ENCODE peak calls at places on chromosomes 2 and 18, in ten cellular contexts. R, I, V, Z, K, E, P, N, H and J are unnamed samples. For H3K27me3, the result is how much of the 10 kb centered on the place peaks cover.

GRCh38 chr2:1766400-1766799 is 22.1 kb upstream of the PXDN start:
- DNase-seq in R (no peak), I (no peak), V (peak), Z (no peak), K (no peak), E (peak), P (no peak), N (no peak), H (peak), J (no peak)

GRCh38 chr2:162710282-162710891 is 128.2 kb downstream of the KCNH7 start:
- DNase-seq in R (no peak), I (no peak), V (peak), Z (no peak), K (no peak), E (no peak), P (no peak), N (no peak), H (no peak), J (no peak)

GRCh38 chr2:183665976-183666375 is 541.7 kb downstream of the NUP35 start:
- DNase-seq in R (no peak), I (no peak), V (no peak), Z (no peak), K (no peak), E (no peak), P (no peak), N (no peak), H (no peak), J (no peak)

GRCh38 chr2:20339012-20339411 is 11.6 kb downstream of the PUM2 start:
- DNase-seq in R (no peak), I (no peak), V (no peak), Z (no peak), K (no peak), E (no peak), P (no peak), N (no peak), H (no peak), J (no peak)

GRCh38 chr18:58785171-58785805 is 79.4 kb upstream of the ZNF532 start:
- DNase-seq in R (peak), I (no peak), V (peak), Z (no peak), K (no peak), E (no peak), P (no peak), N (peak), H (no peak), J (no peak)

GRCh38 chr18:13216732-13217465 is 1.7 kb upstream of the LDLRAD4 start:
- DNase-seq in R (no peak), I (peak), V (peak), Z (peak), K (peak), E (peak), P (no peak), N (no peak), H (peak), J (no peak)

GRCh38 chr2:85437488-85438290 is 19.2 kb downstream of the SH2D6 start:
- DNase-seq in R (no peak), I (peak), V (peak), Z (peak), K (peak), E (peak), P (peak), N (no peak), H (peak), J (peak)

GRCh38 chr2:60213865-60214657 is 339.4 kb downstream of the BCL11A start:
- DNase-seq in R (no peak), I (no peak), V (peak), Z (peak), K (no peak), E (no peak), P (no peak), N (no peak), H (no peak), J (no peak)

GRCh38 chr18:47689386-47689785 is 241.1 kb downstream of the SMAD2 start:
- DNase-seq in R (peak), I (no peak), V (no peak), Z (peak), K (no peak), E (no peak), P (no peak), N (no peak), H (peak), J (no peak)

GRCh38 chr18:12015697-12016062 is 34.4 kb downstream of the IMPA2 start:
- DNase-seq in R (no peak), I (no peak), V (peak), Z (no peak), K (no peak), E (no peak), P (no peak), N (no peak), H (no peak), J (no peak)

GRCh38 chr2:69138247-69138754 is 125.3 kb downstream of the ANTXR1 start:
- DNase-seq in R (no peak), I (no peak), V (no peak), Z (no peak), K (no peak), E (no peak), P (no peak), N (no peak), H (peak), J (no peak)

GRCh38 chr2:158473719-158474392 is 17.1 kb downstream of the PKP4 start:
- DNase-seq in R (no peak), I (no peak), V (no peak), Z (peak), K (no peak), E (no peak), P (no peak), N (no peak), H (peak), J (no peak)

GRCh38 chr2:16123881-16124780 is 183.8 kb downstream of the MYCN start:
- DNase-seq in R (no peak), I (no peak), V (no peak), Z (no peak), K (no peak), E (no peak), P (no peak), N (no peak), H (no peak), J (no peak)

GRCh38 chr18:616380-616995 is 19.7 kb downstream of the CLUL1 start:
- DNase-seq in R (no peak), I (peak), V (no peak), Z (peak), K (no peak), E (no peak), P (no peak), N (no peak), H (peak), J (no peak)

GRCh38 chr18:50706199-50706598 is 113.6 kb downstream of the MRO start:
- DNase-seq in R (no peak), I (no peak), V (no peak), Z (no peak), K (no peak), E (no peak), P (no peak), N (no peak), H (no peak), J (no peak)

GRCh38 chr18:22926454-22926853 is 6.7 kb upstream of the RBBP8 start:
- DNase-seq in R (no peak), I (no peak), V (no peak), Z (no peak), K (no peak), E (no peak), P (no peak), N (no peak), H (no peak), J (no peak)

GRCh38 chr2:74768401-74768914 is 65.5 kb upstream of the HK2 start:
- DNase-seq in R (no peak), I (peak), V (no peak), Z (no peak), K (no peak), E (no peak), P (no peak), N (no peak), H (no peak), J (no peak)

GRCh38 chr2:54672587-54673456 is 50.6 kb upstream of the EML6 start:
- DNase-seq in R (no peak), I (no peak), V (no peak), Z (no peak), K (no peak), E (no peak), P (no peak), N (no peak), H (no peak), J (no peak)

GRCh38 chr18:48742304-48742703 is 203.5 kb downstream of the CTIF start:
- DNase-seq in R (no peak), I (no peak), V (no peak), Z (no peak), K (no peak), E (no peak), P (no peak), N (no peak), H (no peak), J (no peak)

GRCh38 chr2:200742426-200742825 is 69.3 kb upstream of the BZW1 start:
- DNase-seq in R (no peak), I (no peak), V (peak), Z (no peak), K (peak), E (no peak), P (peak), N (no peak), H (no peak), J (peak)

GRCh38 chr2:205714058-205714776 is 31.9 kb downstream of the NRP2 start:
- DNase-seq in R (no peak), I (no peak), V (no peak), Z (no peak), K (no peak), E (no peak), P (no peak), N (no peak), H (no peak), J (no peak)

GRCh38 chr2:18154259-18154658 is 275.8 kb downstream of the KCNS3 start:
- DNase-seq in R (no peak), I (no peak), V (no peak), Z (no peak), K (no peak), E (no peak), P (no peak), N (no peak), H (no peak), J (no peak)

GRCh38 chr2:133791191-133791590 is 222.9 kb upstream of the NCKAP5 start:
- DNase-seq in R (no peak), I (no peak), V (no peak), Z (no peak), K (no peak), E (no peak), P (no peak), N (no peak), H (no peak), J (no peak)

GRCh38 chr2:43941359-43941758 is 54.4 kb downstream of the LRPPRC start:
- DNase-seq in R (no peak), I (no peak), V (no peak), Z (no peak), K (no peak), E (no peak), P (no peak), N (no peak), H (no peak), J (no peak)

GRCh38 chr2:223837290-223838061 is at the start of gene AP1S3:
- DNase-seq in R (peak), I (peak), V (peak), Z (peak), K (peak), E (peak), P (no peak), N (no peak), H (peak), J (peak)

GRCh38 chr18:52992041-52992440 is 652.0 kb downstream of the DCC start:
- DNase-seq in R (no peak), I (peak), V (no peak), Z (peak), K (no peak), E (no peak), P (no peak), N (no peak), H (peak), J (no peak)

GRCh38 chr2:192749606-192750200 is 555.0 kb upstream of the TMEFF2 start:
- DNase-seq in R (no peak), I (peak), V (no peak), Z (peak), K (no peak), E (no peak), P (no peak), N (no peak), H (peak), J (no peak)

GRCh38 chr2:1586946-1587840 is 157.1 kb downstream of the PXDN start:
- DNase-seq in R (no peak), I (no peak), V (no peak), Z (no peak), K (no peak), E (no peak), P (no peak), N (no peak), H (no peak), J (no peak)

GRCh38 chr2:64135421-64135820 is 8.8 kb downstream of the PELI1 start:
- DNase-seq in R (no peak), I (no peak), V (no peak), Z (no peak), K (no peak), E (no peak), P (no peak), N (no peak), H (no peak), J (no peak)

GRCh38 chr18:61917870-61918269 is 25.1 kb upstream of the RNF152 start:
- DNase-seq in R (no peak), I (no peak), V (no peak), Z (no peak), K (no peak), E (no peak), P (no peak), N (no peak), H (no peak), J (no peak)

GRCh38 chr2:199302851-199303250 is 154.9 kb downstream of the SATB2 start:
- DNase-seq in R (no peak), I (peak), V (no peak), Z (no peak), K (no peak), E (no peak), P (no peak), N (no peak), H (no peak), J (no peak)

GRCh38 chr2:20588918-20589871 is 61.7 kb downstream of the HS1BP3 start:
- DNase-seq in R (no peak), I (no peak), V (peak), Z (no peak), K (no peak), E (no peak), P (no peak), N (no peak), H (no peak), J (peak)

GRCh38 chr18:76488190-76488589 is 6.9 kb downstream of the ZNF516 start:
- DNase-seq in R (no peak), I (no peak), V (no peak), Z (no peak), K (no peak), E (no peak), P (peak), N (no peak), H (peak), J (no peak)

GRCh38 chr2:214830794-214831346 is 21.4 kb upstream of the BARD1 start:
- DNase-seq in R (no peak), I (no peak), V (no peak), Z (peak), K (no peak), E (no peak), P (no peak), N (no peak), H (peak), J (no peak)

GRCh38 chr2:10006248-10007147 is 36.9 kb upstream of the KLF11 start:
- DNase-seq in R (no peak), I (no peak), V (peak), Z (no peak), K (peak), E (no peak), P (no peak), N (no peak), H (no peak), J (no peak)

GRCh38 chr2:207256476-207257207 is 90.9 kb upstream of the KLF7 start:
- DNase-seq in R (no peak), I (no peak), V (no peak), Z (no peak), K (no peak), E (no peak), P (no peak), N (no peak), H (no peak), J (no peak)

GRCh38 chr2:207260021-207260420 is 94.3 kb upstream of the KLF7 start:
- DNase-seq in R (no peak), I (no peak), V (no peak), Z (no peak), K (no peak), E (no peak), P (no peak), N (no peak), H (no peak), J (no peak)

GRCh38 chr2:207256026-207256425 is 90.3 kb upstream of the KLF7 start:
- DNase-seq in R (no peak), I (no peak), V (no peak), Z (no peak), K (no peak), E (no peak), P (no peak), N (no peak), H (no peak), J (no peak)

GRCh38 chr2:207257291-207258190 is 91.8 kb upstream of the KLF7 start:
- DNase-seq in R (no peak), I (no peak), V (no peak), Z (peak), K (no peak), E (no peak), P (no peak), N (no peak), H (no peak), J (no peak)

DNA sequence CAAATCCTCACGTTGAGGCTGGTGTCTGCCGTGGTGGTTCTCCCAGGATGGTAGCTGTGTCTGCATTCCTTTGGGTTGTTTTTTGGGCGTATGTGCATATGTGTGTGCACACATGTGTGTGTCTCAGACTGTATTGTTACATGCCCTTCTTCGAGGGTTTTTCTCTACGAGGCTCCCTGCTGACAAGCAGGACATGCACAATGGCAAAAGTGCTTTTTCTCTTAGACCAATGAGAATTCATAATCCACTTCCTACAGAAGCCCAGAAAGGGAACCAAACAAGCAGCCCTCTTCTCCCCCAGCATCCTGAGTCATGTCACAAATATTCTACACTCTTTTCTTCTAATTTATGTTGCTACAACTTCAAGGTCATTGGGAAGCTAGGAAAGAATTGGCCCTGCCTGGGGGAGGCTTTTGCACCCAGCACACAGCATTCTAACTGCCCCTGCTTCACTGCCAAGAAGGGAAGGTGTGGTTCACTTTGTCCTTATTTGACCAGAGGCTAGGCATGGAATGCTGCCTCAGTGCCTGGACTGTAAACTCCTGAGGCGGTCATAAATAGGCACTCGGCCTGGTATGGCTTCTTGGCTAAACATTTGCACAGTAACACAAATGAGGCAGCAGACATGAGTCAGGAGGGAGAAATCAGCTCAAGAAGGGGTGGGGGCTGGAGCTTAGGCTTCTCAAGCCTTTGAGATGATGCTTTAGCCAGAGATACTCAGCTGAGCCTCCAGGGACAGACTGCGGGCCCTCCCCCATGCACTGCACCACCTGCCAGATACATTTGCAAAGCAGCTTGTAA is 92.6 kb upstream of the KLF7 start:
- DNase-seq in R (peak), I (no peak), V (peak), Z (no peak), K (peak), E (no peak), P (peak), N (peak), H (no peak), J (peak)
- TF ChIP-seq CTCF in R (no peak), I (no peak), V (no peak), Z (no peak), K (no peak), E (no peak), P (no peak), N (no peak), H (no peak), J (no peak)

DNA sequence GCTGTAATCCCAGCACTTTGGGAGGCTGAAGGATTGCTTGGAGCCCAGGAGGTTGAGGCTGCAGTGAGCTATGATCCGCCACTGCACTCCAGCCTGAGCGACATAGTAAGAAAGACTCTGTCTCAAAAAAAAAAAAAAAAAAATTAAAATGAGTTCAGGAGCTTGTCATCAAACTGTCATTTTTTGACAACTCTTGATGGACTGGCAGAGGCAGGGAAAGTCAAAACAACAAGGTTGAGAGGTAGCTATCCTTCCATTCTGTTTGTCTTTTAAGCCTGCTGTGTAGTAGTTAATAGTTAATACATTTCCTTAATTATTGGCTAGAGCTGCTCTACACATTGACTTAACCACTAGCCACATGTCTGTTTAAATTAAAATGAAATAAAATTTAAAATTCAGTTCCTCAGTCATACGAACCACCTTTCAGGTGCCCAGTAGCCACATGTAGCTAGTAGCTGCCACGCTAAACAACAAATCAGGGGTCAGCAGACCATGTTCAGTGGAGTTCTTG is 22.7 kb downstream of the DPYSL5 start:
- DNase-seq in R (no peak), I (no peak), V (no peak), Z (no peak), K (no peak), E (no peak), P (peak), N (no peak), H (no peak), J (no peak)
- H3K27me3 ChIP-seq in R (under half), I (under half), V (under half), Z (under half), K (under half), E (under half), P (under half), N (under half), H (under half), J (under half)

GRCh38 chr18:79934311-79935097 is 16.9 kb downstream of the SLC66A2 start:
- DNase-seq in R (no peak), I (peak), V (no peak), Z (no peak), K (peak), E (peak), P (no peak), N (no peak), H (no peak), J (no peak)
- TF ChIP-seq CTCF in R (no peak), I (no peak), V (no peak), Z (peak), K (peak), E (no peak), P (peak), N (no peak), H (peak), J (no peak)

GRCh38 chr2:28338046-28338753 is 54.5 kb upstream of the FOSL2 start:
- DNase-seq in R (no peak), I (peak), V (peak), Z (peak), K (peak), E (no peak), P (peak), N (peak), H (no peak), J (peak)

GRCh38 chr2:28334527-28334891 is 58.1 kb upstream of the FOSL2 start:
- DNase-seq in R (no peak), I (no peak), V (no peak), Z (no peak), K (peak), E (no peak), P (no peak), N (no peak), H (no peak), J (no peak)

GRCh38 chr2:28336993-28337627 is 55.5 kb upstream of the FOSL2 start:
- DNase-seq in R (no peak), I (no peak), V (no peak), Z (no peak), K (no peak), E (no peak), P (no peak), N (no peak), H (no peak), J (no peak)

GRCh38 chr2:28335666-28336065 is 57.0 kb upstream of the FOSL2 start:
- DNase-seq in R (no peak), I (no peak), V (no peak), Z (no peak), K (no peak), E (no peak), P (no peak), N (no peak), H (no peak), J (no peak)

GRCh38 chr2:28336264-28336992 is 56.2 kb upstream of the FOSL2 start:
- DNase-seq in R (no peak), I (no peak), V (no peak), Z (no peak), K (no peak), E (no peak), P (no peak), N (no peak), H (no peak), J (no peak)
- H3K27me3 ChIP-seq in R (under half), I (under half), V (under half), Z (under half), K (under half), E (under half), P (under half), N (under half), H (under half), J (under half)

GRCh38 chr2:38191516-38191915 is 115.6 kb upstream of the CYP1B1 start:
- DNase-seq in R (no peak), I (no peak), V (no peak), Z (no peak), K (no peak), E (no peak), P (no peak), N (no peak), H (no peak), J (no peak)
- TF ChIP-seq CTCF in R (no peak), I (no peak), V (no peak), Z (no peak), K (no peak), E (no peak), P (no peak), N (no peak), H (no peak), J (no peak)